ENCODE peak calls at places on chromosomes 2 and 18, in eight cellular contexts. E is tibial artery, X is SW480, N is Caki2, Q is sciatic nerve, K is activated T-cell treated with anti-CD3 and anti-CD28 coated beads for 4 hours, G is frontal cortex, L is head of caudate nucleus. T is an unnamed sample.

GRCh38 chr2:26911911-26912861 is 58.3 kb upstream of the MAPRE3 start:
- DNase-seq in E (no peak), X (no peak), N (no peak), Q (no peak), K (no peak), G (peak), L (peak), T (no peak)

GRCh38 chr2:84905181-84906107 is at the start of gene TMSB10:
- DNase-seq in E (peak), X (peak), N (peak), Q (peak), K (peak), G (peak), L (peak), T (peak)

GRCh38 chr2:127957240-127957639 is 70.6 kb downstream of the SAP130 start:
- DNase-seq in E (no peak), X (no peak), N (no peak), Q (no peak), K (no peak), G (no peak), L (no peak), T (no peak)

GRCh38 chr18:12376034-12376717 is 851 bp downstream of the AFG3L2 start:
- DNase-seq in E (no peak), X (peak), N (peak), Q (no peak), K (no peak), G (no peak), L (no peak), T (no peak)

GRCh38 chr2:9665903-9666302 is 35.1 kb upstream of the YWHAQ start:
- DNase-seq in E (no peak), X (no peak), N (no peak), Q (no peak), K (no peak), G (no peak), L (no peak), T (no peak)

GRCh38 chr2:127324635-127325034 is 30.7 kb upstream of the ERCC3 start:
- DNase-seq in E (no peak), X (peak), N (peak), Q (no peak), K (no peak), G (no peak), L (no peak), T (peak)

GRCh38 chr2:188512456-188512855 is 220.8 kb downstream of the GULP1 start:
- DNase-seq in E (no peak), X (peak), N (peak), Q (no peak), K (no peak), G (no peak), L (no peak), T (no peak)

GRCh38 chr2:104938226-104938941 is 84.5 kb downstream of the POU3F3 start:
- DNase-seq in E (no peak), X (no peak), N (peak), Q (no peak), K (no peak), G (no peak), L (peak), T (no peak)

GRCh38 chr2:120905298-120905697 is 169.6 kb downstream of the GLI2 start:
- DNase-seq in E (no peak), X (no peak), N (no peak), Q (no peak), K (no peak), G (no peak), L (no peak), T (no peak)

GRCh38 chr2:226529556-226529955 is 270.1 kb downstream of the IRS1 start:
- DNase-seq in E (no peak), X (no peak), N (no peak), Q (no peak), K (no peak), G (no peak), L (no peak), T (no peak)

GRCh38 chr2:155733091-155733870 is 599.2 kb downstream of the NR4A2 start:
- DNase-seq in E (no peak), X (no peak), N (no peak), Q (no peak), K (no peak), G (peak), L (peak), T (no peak)

GRCh38 chr18:52422985-52423601 is 83.1 kb downstream of the DCC start:
- DNase-seq in E (no peak), X (no peak), N (no peak), Q (no peak), K (no peak), G (no peak), L (no peak), T (no peak)

GRCh38 chr2:63819256-63819655 is 22.4 kb upstream of the UGP2 start:
- DNase-seq in E (no peak), X (no peak), N (no peak), Q (no peak), K (no peak), G (no peak), L (no peak), T (no peak)

GRCh38 chr2:196487426-196487825 is 152.1 kb upstream of the CCDC150 start:
- DNase-seq in E (no peak), X (no peak), N (no peak), Q (no peak), K (no peak), G (no peak), L (no peak), T (no peak)

GRCh38 chr2:209499071-209499470 is 75.2 kb downstream of the MAP2 start:
- DNase-seq in E (no peak), X (no peak), N (no peak), Q (no peak), K (no peak), G (no peak), L (no peak), T (no peak)

GRCh38 chr2:130756041-130756720 is 841 bp downstream of the AMER3 start:
- DNase-seq in E (no peak), X (no peak), N (peak), Q (no peak), K (no peak), G (peak), L (no peak), T (no peak)

GRCh38 chr2:44793322-44793870 is 148.1 kb upstream of the SIX3 start:
- DNase-seq in E (no peak), X (peak), N (peak), Q (no peak), K (no peak), G (no peak), L (no peak), T (no peak)

GRCh38 chr2:219245148-219245898 is at the start of the genes GLB1L and STK16:
- DNase-seq in E (peak), X (peak), N (peak), Q (peak), K (peak), G (peak), L (peak), T (peak)

GRCh38 chr2:54648256-54648655 is 75.2 kb upstream of the EML6 start:
- DNase-seq in E (no peak), X (no peak), N (no peak), Q (no peak), K (no peak), G (no peak), L (no peak), T (no peak)

GRCh38 chr2:148653437-148653836 is 8.9 kb downstream of the EPC2 start:
- DNase-seq in E (no peak), X (no peak), N (no peak), Q (no peak), K (no peak), G (no peak), L (no peak), T (no peak)

T was measured in amygdala.